ENCODE peak calls at places on chromosomes 5 and 9, in four cellular contexts. N is stimulated activated CD4-positive, alpha-beta T cell treated with anti-CD3 and anti-CD28 coated beads, Interleukin-1b, Interleukin-23, amount 100 ng/mL, for 4 hours; J is stimulated activated CD8-positive, alpha-beta memory T cell treated with anti-CD3 and anti-CD28 coated beads, Interleukin-12 subunit alpha, Interleukin-12 subunit beta, amount 100 ng/mL, for 1 hour; U is HuH-7. V is an unnamed sample.

GRCh38 chr5:39360483-39361071 is 3.7 kb downstream of the C9 start:
- DNase-seq in N (no peak), J (no peak), U (no peak), V (no peak)

GRCh38 chr9:89629096-89629976 is 24.5 kb downstream of the GADD45G start:
- DNase-seq in N (no peak), J (no peak), U (no peak), V (no peak)

GRCh38 chr5:180792965-180793287 is 9.7 kb downstream of the MGAT1 start:
- DNase-seq in N (no peak), J (no peak), U (no peak), V (no peak)

GRCh38 chr5:171462928-171463843 is 43.7 kb downstream of the FGF18 start:
- DNase-seq in N (no peak), J (no peak), U (no peak), V (no peak)

GRCh38 chr5:156584856-156585255 is 257.9 kb downstream of the SGCD start:
- DNase-seq in N (no peak), J (no peak), U (no peak), V (no peak)

GRCh38 chr5:115770466-115770865 is 46.0 kb downstream of the CDO1 start:
- DNase-seq in N (no peak), J (no peak), U (peak), V (peak)

GRCh38 chr5:74624931-74625505 is 15.5 kb downstream of the ENC1 start:
- DNase-seq in N (no peak), J (no peak), U (no peak), V (no peak)

GRCh38 chr5:59830801-59831200 is 62.7 kb downstream of the PDE4D start:
- DNase-seq in N (no peak), J (no peak), U (no peak), V (no peak)

GRCh38 chr5:136699661-136700060 is 334.3 kb upstream of the TRPC7 start:
- DNase-seq in N (no peak), J (no peak), U (no peak), V (no peak)

GRCh38 chr9:136345281-136346156 is 18.0 kb downstream of the DNLZ start:
- DNase-seq in N (no peak), J (no peak), U (peak), V (no peak)

GRCh38 chr9:27310582-27310981 is 13.6 kb upstream of the EQTN start:
- DNase-seq in N (no peak), J (no peak), U (no peak), V (peak)

GRCh38 chr9:133728856-133729645 is 9.1 kb downstream of the SARDH start:
- DNase-seq in N (no peak), J (no peak), U (no peak), V (no peak)

GRCh38 chr5:35083150-35083549 is 35.4 kb upstream of the AGXT2 start:
- DNase-seq in N (no peak), J (no peak), U (no peak), V (no peak)

GRCh38 chr5:174617910-174618309 is 106.5 kb upstream of the MSX2 start:
- DNase-seq in N (no peak), J (no peak), U (no peak), V (peak)

GRCh38 chr5:39648539-39649200 is 223.9 kb upstream of the DAB2 start:
- DNase-seq in N (no peak), J (no peak), U (no peak), V (no peak)

GRCh38 chr9:133386338-133386737 is 10.2 kb downstream of the STKLD1 start:
- DNase-seq in N (no peak), J (no peak), U (no peak), V (no peak)

GRCh38 chr9:124217839-124218437 is 39.8 kb upstream of the NEK6 start:
- DNase-seq in N (no peak), J (no peak), U (no peak), V (no peak)

GRCh38 chr9:135186248-135187164 is 99.0 kb downstream of the OLFM1 start:
- DNase-seq in N (no peak), J (no peak), U (no peak), V (no peak)

GRCh38 chr5:68356216-68356615 is 140.7 kb downstream of the PIK3R1 start:
- DNase-seq in N (no peak), J (no peak), U (no peak), V (no peak)

GRCh38 chr9:114307323-114308250 is 15.3 kb upstream of the ORM1 start:
- DNase-seq in N (no peak), J (no peak), U (no peak), V (peak)

GRCh38 chr5:53543401-53543800 is 17.0 kb upstream of the NDUFS4 start:
- DNase-seq in N (no peak), J (no peak), U (no peak), V (peak)

GRCh38 chr9:107227696-107228258 is 55.3 kb upstream of the RAD23B start:
- DNase-seq in N (no peak), J (no peak), U (no peak), V (no peak)

GRCh38 chr5:31635446-31635845 is 3.5 kb upstream of the PDZD2 start:
- DNase-seq in N (no peak), J (no peak), U (no peak), V (no peak)

GRCh38 chr9:130701059-130702022 is 7.8 kb downstream of the EXOSC2 start:
- DNase-seq in N (peak), J (peak), U (peak), V (peak)

V was measured in HAP-1.